ENCODE peak calls at places on chromosomes 16 and 17, in ten cellular contexts. I is WERI-Rb-1, K is ureter, M is tibial artery, P is kidney tubule cell, S is stomach, R is Daoy, T is heart left ventricle, D is cardiac fibroblast, A is skeletal muscle cell. V is an unnamed sample.

GRCh38 chr16:29962344-29962994 is 590 bp downstream of the TMEM219 start:
- DNase-seq in A (no peak), R (peak), K (no peak), M (peak), S (peak), D (peak), T (no peak), I (no peak), P (peak), V (no peak)

GRCh38 chr17:7045492-7046126 is 1.7 kb upstream of the SLC16A11 start:
- DNase-seq in S (peak), P (peak), I (no peak), A (peak), T (no peak), M (no peak), D (peak), K (no peak), R (peak), V (no peak)

GRCh38 chr17:27494192-27495091 is 38.2 kb downstream of the KSR1 start:
- DNase-seq in I (peak), R (no peak), M (peak), A (no peak), T (peak), P (peak), D (peak), K (peak), S (peak), V (peak)

GRCh38 chr16:964696-965395 is 5.9 kb downstream of the LMF1 start:
- DNase-seq in R (no peak), S (no peak), T (no peak), A (no peak), K (no peak), I (no peak), M (no peak), D (no peak), P (no peak), V (no peak)

GRCh38 chr17:75036643-75037268 is 10.0 kb downstream of the ATP5PD start:
- DNase-seq in K (peak), P (no peak), D (peak), R (peak), T (peak), S (peak), M (peak), A (peak), I (no peak), V (no peak)

GRCh38 chr17:14337596-14338079 is 36.8 kb downstream of the HS3ST3B1 start:
- DNase-seq in S (no peak), T (no peak), P (no peak), A (no peak), M (no peak), R (no peak), K (no peak), I (no peak), D (no peak), V (no peak)

GRCh38 chr16:71542377-71542776 is 16.2 kb downstream of the CHST4 start:
- DNase-seq in A (peak), S (peak), P (peak), D (peak), K (no peak), M (no peak), I (peak), T (peak), R (peak), V (no peak)

GRCh38 chr17:38341035-38341721 is 2.6 kb downstream of the GPR179 start:
- DNase-seq in T (peak), R (peak), S (peak), P (peak), I (no peak), A (no peak), K (no peak), M (no peak), D (peak), V (no peak)

V was measured in PC-9.